ENCODE peak calls at places on chromosomes 13 and 19, in seven cellular contexts. S is iPS DF 6.9; R is Peyer's patch; T is hepatocyte; N is suprapubic skin; K is neural progenitor cell; W is CD8-positive, alpha-beta T cell. E is an unnamed sample.

GRCh38 chr13:45364876-45365557 is 24.0 kb upstream of the TPT1 start:
- DNase-seq in R (no peak), T (no peak), S (no peak), K (no peak), N (no peak), W (no peak), E (no peak)

GRCh38 chr19:2047449-2048103 is 3.5 kb downstream of the MKNK2 start:
- DNase-seq in T (peak; percentile 63), W (no peak), S (no peak), R (peak; percentile 87), K (peak; percentile 4), N (peak; percentile 72), E (no peak)

GRCh38 chr13:81872581-81872980 is 1531.7 kb upstream of the SPRY2 start:
- DNase-seq in W (no peak), T (peak; percentile 53), N (no peak), S (no peak), R (no peak), K (peak; percentile 33), E (no peak)

GRCh38 chr13:46530084-46530935 is 22.7 kb upstream of the LRCH1 start:
- DNase-seq in W (no peak), N (no peak), S (no peak), R (no peak), K (no peak), T (no peak), E (no peak)

GRCh38 chr13:42064966-42065365 is 16.5 kb downstream of the DGKH start:
- DNase-seq in T (no peak), N (no peak), W (no peak), R (no peak), K (no peak), S (no peak), E (no peak)

GRCh38 chr13:51518847-51519246 is 65.4 kb upstream of the WDFY2 start:
- DNase-seq in W (no peak), R (no peak), S (no peak), N (no peak), K (no peak), T (no peak), E (no peak)

GRCh38 chr19:51531349-51532315 is at the start of gene SIGLEC6:
- DNase-seq in N (no peak), K (no peak), S (peak; percentile 11), W (no peak), R (peak; percentile 90), T (no peak), E (no peak)

GRCh38 chr19:40585677-40586422 is 9.2 kb downstream of the SHKBP1 start:
- DNase-seq in T (no peak), R (no peak), N (no peak), K (no peak), W (no peak), S (no peak), E (no peak)

GRCh38 chr19:33564836-33565338 is 43.3 kb upstream of the PEPD start:
- DNase-seq in W (no peak), N (no peak), T (no peak), R (no peak), S (no peak), K (no peak), E (no peak)

GRCh38 chr19:46296722-46297431 is at the start of gene HIF3A:
- DNase-seq in W (no peak), N (peak; percentile 74), S (peak; percentile 84), R (peak; percentile 81), K (peak; percentile 98), T (peak; percentile 97), E (no peak)

GRCh38 chr19:31883299-31883990 is 462.0 kb upstream of the ZNF507 start:
- DNase-seq in T (no peak), S (no peak), K (no peak), W (no peak), N (no peak), R (no peak), E (no peak)

GRCh38 chr19:42066075-42066754 is 3.8 kb downstream of the GRIK5 start:
- DNase-seq in R (no peak), K (peak; percentile 70), W (no peak), T (no peak), S (no peak), N (no peak), E (no peak)

GRCh38 chr13:76888421-76888820 is 2.2 kb upstream of the KCTD12 start:
- DNase-seq in S (no peak), W (no peak), K (no peak), N (no peak), R (no peak), T (no peak), E (no peak)
- H3K27ac ChIP-seq in S (no peak overlapping the region), W (no peak overlapping the region), K (no peak overlapping the region), N (no peak overlapping the region), R (no peak overlapping the region), T (no peak overlapping the region), E (no peak overlapping the region)

GRCh38 chr19:49950590-49950948 is 10.4 kb downstream of the SIGLEC11 start:
- DNase-seq in W (no peak), T (no peak), S (no peak), K (no peak), N (no peak), R (no peak), E (no peak)
- H3K27ac ChIP-seq in W (no peak overlapping the region), T (no peak overlapping the region), S (no peak overlapping the region), K (no peak overlapping the region), N (no peak overlapping the region), R (no peak overlapping the region), E (no peak overlapping the region)

GRCh38 chr13:39254606-39255005 is 216.3 kb downstream of the NHLRC3 start:
- DNase-seq in S (no peak), T (no peak), W (no peak), K (no peak), R (no peak), N (no peak), E (no peak)
- H3K27ac ChIP-seq in S (no peak overlapping the region), T (no peak overlapping the region), W (no peak overlapping the region), K (no peak overlapping the region), R (no peak overlapping the region), N (no peak overlapping the region), E (no peak overlapping the region)

GRCh38 chr13:23579886-23580706 is 9.9 kb downstream of the TNFRSF19 start:
- DNase-seq in W (no peak), N (no peak), K (peak; percentile 78), R (no peak), T (no peak), S (no peak), E (no peak)
- H3K27ac ChIP-seq in W (no peak overlapping the region), N (peak overlapping the region; percentile 94), K (no peak overlapping the region), R (no peak overlapping the region), T (peak overlapping the region; percentile 71), S (no peak overlapping the region), E (no peak overlapping the region)

GRCh38 chr19:14003279-14004051 is 2.7 kb downstream of the RFX1 start:
- DNase-seq in K (no peak), R (no peak), W (no peak), N (no peak), S (no peak), T (no peak), E (peak; percentile 44)

GRCh38 chr19:14002571-14003278 is 3.4 kb downstream of the RFX1 start:
- DNase-seq in W (no peak), R (peak; percentile 68), S (no peak), T (no peak), N (no peak), K (no peak), E (peak; percentile 28)

GRCh38 chr19:14005381-14006084 is 587 bp downstream of the RFX1 start:
- DNase-seq in W (peak; percentile 91), K (peak; percentile 94), R (peak; percentile 97), S (no peak), N (peak; percentile 96), T (peak; percentile 95), E (peak; percentile 92)

GRCh38 chr19:14006085-14006765 is at the start of gene RFX1:
- DNase-seq in W (peak; percentile 100), S (peak; percentile 97), R (peak; percentile 100), N (peak; percentile 100), K (peak; percentile 99), T (peak; percentile 99), E (peak; percentile 100)

GRCh38 chr19:14004619-14005380 is 1.3 kb downstream of the RFX1 start:
- DNase-seq in T (peak; percentile 36), W (no peak), S (no peak), K (no peak), R (peak; percentile 74), N (no peak), E (no peak)
- H3K27ac ChIP-seq in T (peak overlapping the region; percentile 97), W (peak overlapping the region; percentile 99), S (no peak overlapping the region), K (no peak overlapping the region), R (peak overlapping the region; percentile 100), N (peak overlapping the region; percentile 99), E (peak overlapping the region; percentile 100)